ENCODE peak calls at places on chromosomes 16 and 17, in four cellular contexts. E, X, G and B are unnamed samples.

GRCh38 chr17:4229627-4230026 is 34.2 kb downstream of the ANKFY1 start:
- DNase-seq in E (peak), X (no peak), G (no peak), B (no peak)

GRCh38 chr17:4562000-4562969 is 1.9 kb upstream of the GGT6 start:
- DNase-seq in E (no peak), X (no peak), G (no peak), B (no peak)

GRCh38 chr17:12618557-12618956 is 47.1 kb upstream of the MYOCD start:
- DNase-seq in E (peak), X (no peak), G (no peak), B (no peak)

GRCh38 chr17:59331129-59331928 is at the start of gene YPEL2:
- DNase-seq in E (peak), X (peak), G (peak), B (peak)

GRCh38 chr17:46106966-46107644 is 86.1 kb downstream of the KANSL1 start:
- DNase-seq in E (no peak), X (no peak), G (no peak), B (no peak)

GRCh38 chr16:27463741-27464662 is 62.0 kb downstream of the IL21R start:
- DNase-seq in E (no peak), X (peak), G (no peak), B (no peak)

GRCh38 chr16:66389256-66390175 is 23.0 kb downstream of the CDH5 start:
- DNase-seq in E (no peak), X (no peak), G (no peak), B (no peak)

GRCh38 chr17:2207815-2208515 is 95.6 kb downstream of the SMG6 start:
- DNase-seq in E (peak), X (no peak), G (no peak), B (no peak)

GRCh38 chr16:27526169-27526568 is 23.5 kb downstream of the GTF3C1 start:
- DNase-seq in E (no peak), X (no peak), G (no peak), B (no peak)

GRCh38 chr17:6681671-6682070 is 30.1 kb downstream of the C17orf100 start:
- DNase-seq in E (peak), X (no peak), G (no peak), B (no peak)

GRCh38 chr17:44326867-44327444 is 2.3 kb upstream of the SLC25A39 start:
- DNase-seq in E (peak), X (peak), G (peak), B (peak)

GRCh38 chr17:44322236-44322895 is 2.3 kb downstream of the SLC25A39 start:
- DNase-seq in E (no peak), X (no peak), G (no peak), B (no peak)

GRCh38 chr17:44324092-44324570 is 492 bp downstream of the SLC25A39 start:
- DNase-seq in E (peak), X (no peak), G (no peak), B (no peak)

GRCh38 chr17:44323359-44324091 is 1.1 kb downstream of the SLC25A39 start:
- DNase-seq in E (no peak), X (no peak), G (no peak), B (no peak)

DNA sequence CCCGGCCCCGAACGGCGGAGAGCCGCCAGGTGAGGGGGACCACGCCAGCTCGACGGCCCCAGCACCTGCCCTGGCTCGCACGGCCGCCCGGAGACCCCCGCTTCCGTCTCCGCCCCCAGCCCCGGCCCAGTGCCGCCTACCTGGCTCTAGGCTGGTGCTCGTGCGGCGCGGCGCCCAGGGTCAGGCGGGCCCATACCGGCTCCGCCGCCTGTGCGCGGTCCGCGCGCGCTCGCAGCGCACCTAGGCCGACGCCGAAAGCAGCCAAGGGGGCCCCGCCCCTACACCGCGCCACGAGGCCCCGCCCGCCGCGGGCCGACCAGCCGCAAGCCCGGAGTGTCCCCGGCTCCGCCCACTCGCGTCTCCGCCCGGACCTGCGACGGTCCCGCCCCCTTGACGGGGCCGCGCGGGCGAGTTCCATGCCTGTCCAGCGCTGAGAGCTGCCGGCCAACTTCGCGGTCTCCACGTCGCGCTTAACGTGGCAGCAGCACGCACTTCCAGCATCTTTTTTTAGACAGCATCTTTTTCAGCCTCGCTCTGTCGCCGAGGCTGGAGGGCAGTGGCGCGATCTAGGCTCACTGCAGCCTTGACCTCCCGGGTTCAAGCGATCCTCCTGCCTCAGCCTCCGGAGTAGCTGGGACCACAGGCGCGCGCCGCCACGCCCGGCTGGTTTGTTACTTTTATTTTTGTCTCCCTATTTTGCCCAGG is at the start of gene SLC25A39:
- DNase-seq in E (peak), X (peak), G (peak), B (peak)
- TF ChIP-seq CTCF in E (no peak), X (no peak), G (no peak), B (no peak)

GRCh38 chr17:64661981-64662773 is at the start of gene SMURF2:
- DNase-seq in E (peak), X (peak), G (peak), B (peak)
- TF ChIP-seq CTCF in E (no peak), X (no peak), G (no peak), B (no peak)

GRCh38 chr17:36545465-36546417 is 1.0 kb downstream of the GGNBP2 start:
- DNase-seq in E (peak), X (peak), G (peak), B (peak)
- TF ChIP-seq CTCF in E (no peak), X (no peak), G (no peak), B (no peak)

GRCh38 chr16:16183562-16183961 is 39.7 kb downstream of the ABCC6 start:
- DNase-seq in E (no peak), X (no peak), G (no peak), B (no peak)
- TF ChIP-seq CTCF in E (no peak), X (no peak), G (peak), B (peak)

DNA sequence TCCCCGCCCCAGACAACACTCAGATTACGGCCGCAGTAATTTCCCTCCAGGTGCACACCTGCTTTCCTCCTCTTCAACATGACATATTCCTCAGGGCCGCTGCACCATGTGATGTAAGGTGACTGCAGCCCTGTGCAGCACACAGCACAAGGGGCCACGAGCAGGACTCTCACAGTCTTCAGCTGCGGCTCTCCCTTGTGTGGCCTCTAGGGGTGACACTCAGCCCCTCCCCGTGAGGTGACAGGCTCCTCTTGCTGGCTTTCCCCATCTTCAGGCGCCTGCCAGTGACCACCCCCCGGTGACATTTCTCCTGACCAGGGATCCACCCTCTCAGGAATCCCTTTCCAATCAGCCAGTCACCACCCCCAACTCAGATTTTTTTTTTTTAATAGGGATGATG is 31.3 kb upstream of the ABCC3 start:
- DNase-seq in E (no peak), X (no peak), G (peak), B (no peak)
- TF ChIP-seq CTCF in E (peak), X (no peak), G (no peak), B (peak)

GRCh38 chr17:43790311-43790940 is 10.2 kb downstream of the CFAP97D1 start:
- DNase-seq in E (peak), X (no peak), G (no peak), B (no peak)
- TF ChIP-seq CTCF in E (peak), X (no peak), G (no peak), B (no peak)

GRCh38 chr16:57054338-57054737 is 38.0 kb upstream of the CPNE2 start:
- DNase-seq in E (no peak), X (no peak), G (no peak), B (no peak)
- TF ChIP-seq CTCF in E (no peak), X (no peak), G (no peak), B (no peak)